ENCODE peak calls at places on chromosomes 12 and 14, in five cellular contexts. One of them, this sample, is unnamed.

GRCh38 chr12:879641-880040 is 69.9 kb downstream of the RAD52 start:
- DNase-seq in HFFc6: peak; percentile 5
- DNase-seq in activated naive CD4-positive, alpha-beta T cell treated with anti-CD3 and anti-CD28 coated beads, Interleukin-2, amount 50 U/mL, for 16 hours: no peak
- DNase-seq in right cardiac atrium: no peak
- DNase-seq in NCI-H460: no peak
- DNase-seq in this sample: no peak

GRCh38 chr12:95601626-95602025 is 50.4 kb upstream of the USP44 start:
- DNase-seq in HFFc6: peak; percentile 72
- DNase-seq in activated naive CD4-positive, alpha-beta T cell treated with anti-CD3 and anti-CD28 coated beads, Interleukin-2, amount 50 U/mL, for 16 hours: no peak
- DNase-seq in right cardiac atrium: no peak
- DNase-seq in NCI-H460: no peak
- DNase-seq in this sample: no peak

GRCh38 chr12:83210933-83211332 is 524.2 kb downstream of the TMTC2 start:
- DNase-seq in HFFc6: no peak
- DNase-seq in activated naive CD4-positive, alpha-beta T cell treated with anti-CD3 and anti-CD28 coated beads, Interleukin-2, amount 50 U/mL, for 16 hours: no peak
- DNase-seq in right cardiac atrium: no peak
- DNase-seq in NCI-H460: no peak
- DNase-seq in this sample: no peak

GRCh38 chr12:111597731-111598636 is 1.1 kb downstream of the ATXN2 start:
- DNase-seq in HFFc6: no peak
- DNase-seq in activated naive CD4-positive, alpha-beta T cell treated with anti-CD3 and anti-CD28 coated beads, Interleukin-2, amount 50 U/mL, for 16 hours: peak; percentile 31
- DNase-seq in right cardiac atrium: peak; percentile 83
- DNase-seq in NCI-H460: no peak
- DNase-seq in this sample: peak; percentile 61

GRCh38 chr12:121668750-121669524 is 517 bp downstream of the MORN3 start:
- DNase-seq in HFFc6: no peak
- DNase-seq in activated naive CD4-positive, alpha-beta T cell treated with anti-CD3 and anti-CD28 coated beads, Interleukin-2, amount 50 U/mL, for 16 hours: peak; percentile 68
- DNase-seq in right cardiac atrium: no peak
- DNase-seq in NCI-H460: no peak
- DNase-seq in this sample: peak; percentile 46

GRCh38 chr12:49236423-49236822 is 28.5 kb upstream of the TUBA1C start:
- DNase-seq in HFFc6: no peak
- DNase-seq in activated naive CD4-positive, alpha-beta T cell treated with anti-CD3 and anti-CD28 coated beads, Interleukin-2, amount 50 U/mL, for 16 hours: no peak
- DNase-seq in right cardiac atrium: no peak
- DNase-seq in NCI-H460: no peak
- DNase-seq in this sample: no peak

GRCh38 chr14:94079891-94080605 is 954 bp downstream of the DDX24 start:
- DNase-seq in HFFc6: no peak
- DNase-seq in activated naive CD4-positive, alpha-beta T cell treated with anti-CD3 and anti-CD28 coated beads, Interleukin-2, amount 50 U/mL, for 16 hours: no peak
- DNase-seq in right cardiac atrium: no peak
- DNase-seq in NCI-H460: no peak
- DNase-seq in this sample: no peak

GRCh38 chr14:80772504-80772903 is 169.0 kb downstream of the CEP128 start:
- DNase-seq in HFFc6: no peak
- DNase-seq in activated naive CD4-positive, alpha-beta T cell treated with anti-CD3 and anti-CD28 coated beads, Interleukin-2, amount 50 U/mL, for 16 hours: no peak
- DNase-seq in right cardiac atrium: no peak
- DNase-seq in NCI-H460: no peak
- DNase-seq in this sample: no peak

GRCh38 chr14:90060312-90060964 is 1.4 kb upstream of the KCNK13 start:
- DNase-seq in HFFc6: no peak
- DNase-seq in activated naive CD4-positive, alpha-beta T cell treated with anti-CD3 and anti-CD28 coated beads, Interleukin-2, amount 50 U/mL, for 16 hours: peak; percentile 54
- DNase-seq in right cardiac atrium: peak; percentile 86
- DNase-seq in NCI-H460: no peak
- DNase-seq in this sample: peak; percentile 53

GRCh38 chr12:59173696-59174095 is 253.4 kb upstream of the LRIG3 start:
- DNase-seq in HFFc6: no peak
- DNase-seq in activated naive CD4-positive, alpha-beta T cell treated with anti-CD3 and anti-CD28 coated beads, Interleukin-2, amount 50 U/mL, for 16 hours: no peak
- DNase-seq in right cardiac atrium: no peak
- DNase-seq in NCI-H460: no peak
- DNase-seq in this sample: no peak

GRCh38 chr12:100473050-100473715 is 483 bp upstream of the NR1H4 start:
- DNase-seq in HFFc6: no peak
- DNase-seq in activated naive CD4-positive, alpha-beta T cell treated with anti-CD3 and anti-CD28 coated beads, Interleukin-2, amount 50 U/mL, for 16 hours: no peak
- DNase-seq in right cardiac atrium: no peak
- DNase-seq in NCI-H460: no peak
- DNase-seq in this sample: no peak

GRCh38 chr12:58955849-58956248 is 35.5 kb upstream of the LRIG3 start:
- DNase-seq in HFFc6: no peak
- DNase-seq in activated naive CD4-positive, alpha-beta T cell treated with anti-CD3 and anti-CD28 coated beads, Interleukin-2, amount 50 U/mL, for 16 hours: no peak
- DNase-seq in right cardiac atrium: no peak
- DNase-seq in NCI-H460: no peak
- DNase-seq in this sample: no peak

GRCh38 chr12:56724989-56725722 is at the start of gene NACA:
- DNase-seq in HFFc6: peak; percentile 99
- DNase-seq in activated naive CD4-positive, alpha-beta T cell treated with anti-CD3 and anti-CD28 coated beads, Interleukin-2, amount 50 U/mL, for 16 hours: peak; percentile 99
- DNase-seq in right cardiac atrium: peak; percentile 99
- DNase-seq in NCI-H460: peak; percentile 98
- DNase-seq in this sample: peak; percentile 100

GRCh38 chr12:122951979-122952892 is 14.0 kb downstream of the ABCB9 start:
- DNase-seq in HFFc6: peak; percentile 64
- DNase-seq in activated naive CD4-positive, alpha-beta T cell treated with anti-CD3 and anti-CD28 coated beads, Interleukin-2, amount 50 U/mL, for 16 hours: peak; percentile 74
- DNase-seq in right cardiac atrium: peak; percentile 86
- DNase-seq in NCI-H460: peak; percentile 82
- DNase-seq in this sample: peak; percentile 77

GRCh38 chr12:1972260-1972659 is 32.0 kb downstream of the DCP1B start:
- DNase-seq in HFFc6: peak; percentile 36
- DNase-seq in activated naive CD4-positive, alpha-beta T cell treated with anti-CD3 and anti-CD28 coated beads, Interleukin-2, amount 50 U/mL, for 16 hours: no peak
- DNase-seq in right cardiac atrium: no peak
- DNase-seq in NCI-H460: no peak
- DNase-seq in this sample: no peak

GRCh38 chr14:50667491-50668007 is 557 bp downstream of the SAV1 start:
- DNase-seq in HFFc6: no peak
- DNase-seq in activated naive CD4-positive, alpha-beta T cell treated with anti-CD3 and anti-CD28 coated beads, Interleukin-2, amount 50 U/mL, for 16 hours: peak; percentile 28
- DNase-seq in right cardiac atrium: no peak
- DNase-seq in NCI-H460: no peak
- DNase-seq in this sample: no peak

GRCh38 chr12:45886685-45887084 is 103.7 kb downstream of the SCAF11 start:
- DNase-seq in HFFc6: no peak
- DNase-seq in activated naive CD4-positive, alpha-beta T cell treated with anti-CD3 and anti-CD28 coated beads, Interleukin-2, amount 50 U/mL, for 16 hours: no peak
- DNase-seq in right cardiac atrium: no peak
- DNase-seq in NCI-H460: no peak
- DNase-seq in this sample: no peak

GRCh38 chr14:68627050-68627867 is 165.6 kb downstream of the ZFP36L1 start:
- DNase-seq in HFFc6: no peak
- DNase-seq in activated naive CD4-positive, alpha-beta T cell treated with anti-CD3 and anti-CD28 coated beads, Interleukin-2, amount 50 U/mL, for 16 hours: no peak
- DNase-seq in right cardiac atrium: peak; percentile 65
- DNase-seq in NCI-H460: no peak
- DNase-seq in this sample: no peak

GRCh38 chr12:27781680-27782079 is 1.6 kb upstream of the MANSC4 start:
- DNase-seq in HFFc6: no peak
- DNase-seq in activated naive CD4-positive, alpha-beta T cell treated with anti-CD3 and anti-CD28 coated beads, Interleukin-2, amount 50 U/mL, for 16 hours: no peak
- DNase-seq in right cardiac atrium: no peak
- DNase-seq in NCI-H460: no peak
- DNase-seq in this sample: no peak

GRCh38 chr12:47378907-47379306 is 299.1 kb upstream of the AMIGO2 start:
- DNase-seq in HFFc6: no peak
- DNase-seq in activated naive CD4-positive, alpha-beta T cell treated with anti-CD3 and anti-CD28 coated beads, Interleukin-2, amount 50 U/mL, for 16 hours: no peak
- DNase-seq in right cardiac atrium: no peak
- DNase-seq in NCI-H460: no peak
- DNase-seq in this sample: no peak

GRCh38 chr12:50313256-50313931 is 30.1 kb upstream of the LIMA1 start:
- DNase-seq in HFFc6: no peak
- DNase-seq in activated naive CD4-positive, alpha-beta T cell treated with anti-CD3 and anti-CD28 coated beads, Interleukin-2, amount 50 U/mL, for 16 hours: no peak
- DNase-seq in right cardiac atrium: no peak
- DNase-seq in NCI-H460: no peak
- DNase-seq in this sample: no peak

GRCh38 chr12:54565658-54566552 is 16.5 kb downstream of the PDE1B start:
- DNase-seq in HFFc6: no peak
- DNase-seq in activated naive CD4-positive, alpha-beta T cell treated with anti-CD3 and anti-CD28 coated beads, Interleukin-2, amount 50 U/mL, for 16 hours: no peak
- DNase-seq in right cardiac atrium: no peak
- DNase-seq in NCI-H460: no peak
- DNase-seq in this sample: no peak

GRCh38 chr14:98766818-98767217 is 505.2 kb downstream of the BCL11B start:
- DNase-seq in HFFc6: no peak
- DNase-seq in activated naive CD4-positive, alpha-beta T cell treated with anti-CD3 and anti-CD28 coated beads, Interleukin-2, amount 50 U/mL, for 16 hours: no peak
- DNase-seq in right cardiac atrium: no peak
- DNase-seq in NCI-H460: no peak
- DNase-seq in this sample: no peak

GRCh38 chr12:9701380-9702154 is 31.3 kb downstream of the CLECL1 start:
- DNase-seq in HFFc6: no peak
- DNase-seq in activated naive CD4-positive, alpha-beta T cell treated with anti-CD3 and anti-CD28 coated beads, Interleukin-2, amount 50 U/mL, for 16 hours: peak; percentile 26
- DNase-seq in right cardiac atrium: no peak
- DNase-seq in NCI-H460: no peak
- DNase-seq in this sample: no peak

GRCh38 chr14:24332094-24332983 is 2.5 kb downstream of the ADCY4 start:
- DNase-seq in HFFc6: peak; percentile 39
- DNase-seq in activated naive CD4-positive, alpha-beta T cell treated with anti-CD3 and anti-CD28 coated beads, Interleukin-2, amount 50 U/mL, for 16 hours: peak; percentile 84
- DNase-seq in right cardiac atrium: peak; percentile 79
- DNase-seq in NCI-H460: peak; percentile 56
- DNase-seq in this sample: peak; percentile 74

GRCh38 chr12:88496429-88497190 is 83.7 kb downstream of the KITLG start:
- DNase-seq in HFFc6: no peak
- DNase-seq in activated naive CD4-positive, alpha-beta T cell treated with anti-CD3 and anti-CD28 coated beads, Interleukin-2, amount 50 U/mL, for 16 hours: no peak
- DNase-seq in right cardiac atrium: no peak
- DNase-seq in NCI-H460: no peak
- DNase-seq in this sample: no peak

GRCh38 chr12:31651893-31652521 is 7.5 kb upstream of the ETFBKMT start:
- DNase-seq in HFFc6: no peak
- DNase-seq in activated naive CD4-positive, alpha-beta T cell treated with anti-CD3 and anti-CD28 coated beads, Interleukin-2, amount 50 U/mL, for 16 hours: no peak
- DNase-seq in right cardiac atrium: no peak
- DNase-seq in NCI-H460: no peak
- DNase-seq in this sample: no peak

GRCh38 chr14:38290601-38291190 is 34.8 kb upstream of the CLEC14A start:
- DNase-seq in HFFc6: peak; percentile 92
- DNase-seq in activated naive CD4-positive, alpha-beta T cell treated with anti-CD3 and anti-CD28 coated beads, Interleukin-2, amount 50 U/mL, for 16 hours: no peak
- DNase-seq in right cardiac atrium: no peak
- DNase-seq in NCI-H460: no peak
- DNase-seq in this sample: no peak

GRCh38 chr14:24179294-24179960 is 7.5 kb downstream of the REC8 start:
- DNase-seq in HFFc6: no peak
- DNase-seq in activated naive CD4-positive, alpha-beta T cell treated with anti-CD3 and anti-CD28 coated beads, Interleukin-2, amount 50 U/mL, for 16 hours: no peak
- DNase-seq in right cardiac atrium: peak; percentile 33
- DNase-seq in NCI-H460: no peak
- DNase-seq in this sample: no peak

GRCh38 chr12:78651755-78652154 is 212.8 kb upstream of the SYT1 start:
- DNase-seq in HFFc6: no peak
- DNase-seq in activated naive CD4-positive, alpha-beta T cell treated with anti-CD3 and anti-CD28 coated beads, Interleukin-2, amount 50 U/mL, for 16 hours: no peak
- DNase-seq in right cardiac atrium: no peak
- DNase-seq in NCI-H460: no peak
- DNase-seq in this sample: no peak

GRCh38 chr12:29782285-29782820 is 1.4 kb downstream of the TMTC1 start:
- DNase-seq in HFFc6: no peak
- DNase-seq in activated naive CD4-positive, alpha-beta T cell treated with anti-CD3 and anti-CD28 coated beads, Interleukin-2, amount 50 U/mL, for 16 hours: no peak
- DNase-seq in right cardiac atrium: no peak
- DNase-seq in NCI-H460: no peak
- DNase-seq in this sample: no peak

GRCh38 chr12:94458882-94459772 is 540 bp downstream of the CEP83 start:
- DNase-seq in HFFc6: peak; percentile 32
- DNase-seq in activated naive CD4-positive, alpha-beta T cell treated with anti-CD3 and anti-CD28 coated beads, Interleukin-2, amount 50 U/mL, for 16 hours: no peak
- DNase-seq in right cardiac atrium: no peak
- DNase-seq in NCI-H460: no peak
- DNase-seq in this sample: no peak

GRCh38 chr14:74763803-74764531 is 851 bp downstream of the YLPM1 start:
- DNase-seq in HFFc6: peak; percentile 7
- DNase-seq in activated naive CD4-positive, alpha-beta T cell treated with anti-CD3 and anti-CD28 coated beads, Interleukin-2, amount 50 U/mL, for 16 hours: peak; percentile 15
- DNase-seq in right cardiac atrium: no peak
- DNase-seq in NCI-H460: no peak
- DNase-seq in this sample: no peak

GRCh38 chr12:50574621-50575348 is 70.0 kb downstream of the DIP2B start:
- DNase-seq in HFFc6: peak; percentile 62
- DNase-seq in activated naive CD4-positive, alpha-beta T cell treated with anti-CD3 and anti-CD28 coated beads, Interleukin-2, amount 50 U/mL, for 16 hours: no peak
- DNase-seq in right cardiac atrium: no peak
- DNase-seq in NCI-H460: no peak
- DNase-seq in this sample: no peak

GRCh38 chr12:31521972-31522371 is 69.0 kb downstream of the DENND5B start:
- DNase-seq in HFFc6: no peak
- DNase-seq in activated naive CD4-positive, alpha-beta T cell treated with anti-CD3 and anti-CD28 coated beads, Interleukin-2, amount 50 U/mL, for 16 hours: no peak
- DNase-seq in right cardiac atrium: no peak
- DNase-seq in NCI-H460: no peak
- DNase-seq in this sample: no peak

GRCh38 chr14:99263564-99264330 is 8.2 kb downstream of the BCL11B start:
- DNase-seq in HFFc6: no peak
- DNase-seq in activated naive CD4-positive, alpha-beta T cell treated with anti-CD3 and anti-CD28 coated beads, Interleukin-2, amount 50 U/mL, for 16 hours: no peak
- DNase-seq in right cardiac atrium: no peak
- DNase-seq in NCI-H460: no peak
- DNase-seq in this sample: no peak

This sample was measured in left cardiac atrium.